ENCODE peak calls at places on chromosomes 5 and 9, in seven cellular contexts. One of them, this sample, is unnamed.

GRCh38 chr5:113061851-113062631 is 85.4 kb downstream of the DCP2 start:
- DNase-seq in GM04504: peak; percentile 32
- DNase-seq in EL: peak; percentile 74
- DNase-seq in activated T-helper 1 cell treated with anti-CD3 and anti-CD28 coated beads, Interleukin-2, amount 50 U/mL, for 16 hours: no peak
- DNase-seq in central memory CD8-positive, alpha-beta T cell: no peak
- DNase-seq in Calu3: no peak
- DNase-seq in Right ventricle myocardium inferior: no peak
- DNase-seq in this sample: no peak

GRCh38 chr5:148717668-148718067 is 63.3 kb upstream of the HTR4 start:
- DNase-seq in GM04504: no peak
- DNase-seq in EL: no peak
- DNase-seq in activated T-helper 1 cell treated with anti-CD3 and anti-CD28 coated beads, Interleukin-2, amount 50 U/mL, for 16 hours: no peak
- DNase-seq in central memory CD8-positive, alpha-beta T cell: no peak
- DNase-seq in Calu3: no peak
- DNase-seq in Right ventricle myocardium inferior: no peak
- DNase-seq in this sample: no peak

GRCh38 chr5:131795879-131796792 is 681 bp downstream of the FNIP1 start:
- DNase-seq in GM04504: no peak
- DNase-seq in EL: peak; percentile 54
- DNase-seq in activated T-helper 1 cell treated with anti-CD3 and anti-CD28 coated beads, Interleukin-2, amount 50 U/mL, for 16 hours: peak; percentile 14
- DNase-seq in central memory CD8-positive, alpha-beta T cell: no peak
- DNase-seq in Calu3: peak; percentile 51
- DNase-seq in Right ventricle myocardium inferior: peak; percentile 92
- DNase-seq in this sample: peak; percentile 25

GRCh38 chr5:141234109-141234508 is 11.0 kb downstream of the PCDHB14 start:
- DNase-seq in GM04504: no peak
- DNase-seq in EL: peak; percentile 28
- DNase-seq in activated T-helper 1 cell treated with anti-CD3 and anti-CD28 coated beads, Interleukin-2, amount 50 U/mL, for 16 hours: no peak
- DNase-seq in central memory CD8-positive, alpha-beta T cell: no peak
- DNase-seq in Calu3: no peak
- DNase-seq in Right ventricle myocardium inferior: no peak
- DNase-seq in this sample: no peak

GRCh38 chr5:111574316-111574715 is 62.0 kb upstream of the STARD4 start:
- DNase-seq in GM04504: no peak
- DNase-seq in EL: peak; percentile 55
- DNase-seq in activated T-helper 1 cell treated with anti-CD3 and anti-CD28 coated beads, Interleukin-2, amount 50 U/mL, for 16 hours: no peak
- DNase-seq in central memory CD8-positive, alpha-beta T cell: no peak
- DNase-seq in Calu3: no peak
- DNase-seq in Right ventricle myocardium inferior: no peak
- DNase-seq in this sample: no peak

GRCh38 chr5:125457617-125458016 is 711.2 kb upstream of the ZNF608 start:
- DNase-seq in GM04504: no peak
- DNase-seq in EL: no peak
- DNase-seq in activated T-helper 1 cell treated with anti-CD3 and anti-CD28 coated beads, Interleukin-2, amount 50 U/mL, for 16 hours: no peak
- DNase-seq in central memory CD8-positive, alpha-beta T cell: no peak
- DNase-seq in Calu3: no peak
- DNase-seq in Right ventricle myocardium inferior: no peak
- DNase-seq in this sample: no peak

GRCh38 chr9:125681657-125682056 is 25.4 kb downstream of the MAPKAP1 start:
- DNase-seq in GM04504: no peak
- DNase-seq in EL: no peak
- DNase-seq in activated T-helper 1 cell treated with anti-CD3 and anti-CD28 coated beads, Interleukin-2, amount 50 U/mL, for 16 hours: no peak
- DNase-seq in central memory CD8-positive, alpha-beta T cell: no peak
- DNase-seq in Calu3: no peak
- DNase-seq in Right ventricle myocardium inferior: no peak
- DNase-seq in this sample: no peak

GRCh38 chr5:112604741-112605390 is 132.8 kb upstream of the APC start:
- DNase-seq in GM04504: no peak
- DNase-seq in EL: no peak
- DNase-seq in activated T-helper 1 cell treated with anti-CD3 and anti-CD28 coated beads, Interleukin-2, amount 50 U/mL, for 16 hours: no peak
- DNase-seq in central memory CD8-positive, alpha-beta T cell: no peak
- DNase-seq in Calu3: peak; percentile 42
- DNase-seq in Right ventricle myocardium inferior: no peak
- DNase-seq in this sample: no peak

GRCh38 chr9:2928386-2928785 is 84.5 kb upstream of the PUM3 start:
- DNase-seq in GM04504: no peak
- DNase-seq in EL: no peak
- DNase-seq in activated T-helper 1 cell treated with anti-CD3 and anti-CD28 coated beads, Interleukin-2, amount 50 U/mL, for 16 hours: no peak
- DNase-seq in central memory CD8-positive, alpha-beta T cell: no peak
- DNase-seq in Calu3: no peak
- DNase-seq in Right ventricle myocardium inferior: no peak
- DNase-seq in this sample: no peak

GRCh38 chr5:176413255-176413565 is 3.1 kb downstream of the CLTB start:
- DNase-seq in GM04504: no peak
- DNase-seq in EL: peak; percentile 84
- DNase-seq in activated T-helper 1 cell treated with anti-CD3 and anti-CD28 coated beads, Interleukin-2, amount 50 U/mL, for 16 hours: no peak
- DNase-seq in central memory CD8-positive, alpha-beta T cell: no peak
- DNase-seq in Calu3: no peak
- DNase-seq in Right ventricle myocardium inferior: no peak
- DNase-seq in this sample: no peak

GRCh38 chr5:118637947-118638670 is 350.2 kb downstream of the DTWD2 start:
- DNase-seq in GM04504: no peak
- DNase-seq in EL: no peak
- DNase-seq in activated T-helper 1 cell treated with anti-CD3 and anti-CD28 coated beads, Interleukin-2, amount 50 U/mL, for 16 hours: no peak
- DNase-seq in central memory CD8-positive, alpha-beta T cell: no peak
- DNase-seq in Calu3: no peak
- DNase-seq in Right ventricle myocardium inferior: no peak
- DNase-seq in this sample: no peak

GRCh38 chr9:90942555-90942954 is 140.9 kb downstream of the SYK start:
- DNase-seq in GM04504: no peak
- DNase-seq in EL: no peak
- DNase-seq in activated T-helper 1 cell treated with anti-CD3 and anti-CD28 coated beads, Interleukin-2, amount 50 U/mL, for 16 hours: no peak
- DNase-seq in central memory CD8-positive, alpha-beta T cell: no peak
- DNase-seq in Calu3: no peak
- DNase-seq in Right ventricle myocardium inferior: no peak
- DNase-seq in this sample: no peak

GRCh38 chr5:138716456-138716924 is 36.7 kb upstream of the CTNNA1 start:
- DNase-seq in GM04504: no peak
- DNase-seq in EL: peak; percentile 45
- DNase-seq in activated T-helper 1 cell treated with anti-CD3 and anti-CD28 coated beads, Interleukin-2, amount 50 U/mL, for 16 hours: no peak
- DNase-seq in central memory CD8-positive, alpha-beta T cell: no peak
- DNase-seq in Calu3: peak; percentile 56
- DNase-seq in Right ventricle myocardium inferior: no peak
- DNase-seq in this sample: no peak

GRCh38 chr9:131264231-131264630 is 12.1 kb downstream of the FAM78A start:
- DNase-seq in GM04504: no peak
- DNase-seq in EL: no peak
- DNase-seq in activated T-helper 1 cell treated with anti-CD3 and anti-CD28 coated beads, Interleukin-2, amount 50 U/mL, for 16 hours: no peak
- DNase-seq in central memory CD8-positive, alpha-beta T cell: no peak
- DNase-seq in Calu3: no peak
- DNase-seq in Right ventricle myocardium inferior: no peak
- DNase-seq in this sample: no peak

GRCh38 chr5:129639331-129639730 is 108.6 kb upstream of the MINAR2 start:
- DNase-seq in GM04504: no peak
- DNase-seq in EL: no peak
- DNase-seq in activated T-helper 1 cell treated with anti-CD3 and anti-CD28 coated beads, Interleukin-2, amount 50 U/mL, for 16 hours: no peak
- DNase-seq in central memory CD8-positive, alpha-beta T cell: no peak
- DNase-seq in Calu3: no peak
- DNase-seq in Right ventricle myocardium inferior: no peak
- DNase-seq in this sample: no peak

GRCh38 chr5:11050596-11051304 is 289.7 kb upstream of the DAP start:
- DNase-seq in GM04504: no peak
- DNase-seq in EL: peak; percentile 31
- DNase-seq in activated T-helper 1 cell treated with anti-CD3 and anti-CD28 coated beads, Interleukin-2, amount 50 U/mL, for 16 hours: no peak
- DNase-seq in central memory CD8-positive, alpha-beta T cell: no peak
- DNase-seq in Calu3: no peak
- DNase-seq in Right ventricle myocardium inferior: no peak
- DNase-seq in this sample: no peak

GRCh38 chr9:75451505-75451904 is 363.2 kb downstream of the OSTF1 start:
- DNase-seq in GM04504: peak; percentile 8
- DNase-seq in EL: no peak
- DNase-seq in activated T-helper 1 cell treated with anti-CD3 and anti-CD28 coated beads, Interleukin-2, amount 50 U/mL, for 16 hours: no peak
- DNase-seq in central memory CD8-positive, alpha-beta T cell: no peak
- DNase-seq in Calu3: no peak
- DNase-seq in Right ventricle myocardium inferior: no peak
- DNase-seq in this sample: no peak

GRCh38 chr5:113612060-113612496 is 98.6 kb downstream of the YTHDC2 start:
- DNase-seq in GM04504: peak; percentile 12
- DNase-seq in EL: peak; percentile 37
- DNase-seq in activated T-helper 1 cell treated with anti-CD3 and anti-CD28 coated beads, Interleukin-2, amount 50 U/mL, for 16 hours: no peak
- DNase-seq in central memory CD8-positive, alpha-beta T cell: no peak
- DNase-seq in Calu3: no peak
- DNase-seq in Right ventricle myocardium inferior: no peak
- DNase-seq in this sample: no peak

GRCh38 chr5:160938532-160938931 is 86.5 kb upstream of the ATP10B start:
- DNase-seq in GM04504: no peak
- DNase-seq in EL: no peak
- DNase-seq in activated T-helper 1 cell treated with anti-CD3 and anti-CD28 coated beads, Interleukin-2, amount 50 U/mL, for 16 hours: no peak
- DNase-seq in central memory CD8-positive, alpha-beta T cell: no peak
- DNase-seq in Calu3: peak; percentile 49
- DNase-seq in Right ventricle myocardium inferior: no peak
- DNase-seq in this sample: no peak

GRCh38 chr5:13992795-13993194 is 48.3 kb upstream of the DNAH5 start:
- DNase-seq in GM04504: no peak
- DNase-seq in EL: no peak
- DNase-seq in activated T-helper 1 cell treated with anti-CD3 and anti-CD28 coated beads, Interleukin-2, amount 50 U/mL, for 16 hours: no peak
- DNase-seq in central memory CD8-positive, alpha-beta T cell: no peak
- DNase-seq in Calu3: no peak
- DNase-seq in Right ventricle myocardium inferior: no peak
- DNase-seq in this sample: no peak

This sample was measured in GOT3.